ENCODE peak calls at places on chromosomes 5 and 9, in eight cellular contexts. One of them, this sample, is unnamed. For H3K4me1, the result is how much of the 10 kb centered on the place peaks cover.

GRCh38 chr5:157562111-157562581 is 13.4 kb downstream of the ADAM19 start:
- ATAC-seq in upper lobe of left lung: no peak
- ATAC-seq in GM12878: no peak
- ATAC-seq in Panc1: no peak
- ATAC-seq in K562: no peak
- ATAC-seq in HepG2: no peak
- ATAC-seq in GM23338: peak
- ATAC-seq in HCT116: no peak
- ATAC-seq in this sample: peak

GRCh38 chr5:53253421-53253871 is 143.9 kb upstream of the MOCS2 start:
- ATAC-seq in upper lobe of left lung: no peak
- ATAC-seq in GM12878: no peak
- ATAC-seq in Panc1: no peak
- ATAC-seq in K562: no peak
- ATAC-seq in HepG2: no peak
- ATAC-seq in GM23338: no peak
- ATAC-seq in HCT116: no peak
- ATAC-seq in this sample: no peak

GRCh38 chr9:132245465-132245864 is 83.6 kb downstream of the NTNG2 start:
- ATAC-seq in upper lobe of left lung: no peak
- ATAC-seq in GM12878: no peak
- ATAC-seq in Panc1: no peak
- ATAC-seq in K562: no peak
- ATAC-seq in HepG2: no peak
- ATAC-seq in GM23338: no peak
- ATAC-seq in HCT116: no peak
- ATAC-seq in this sample: no peak

GRCh38 chr5:65833780-65834179 is 92.6 kb upstream of the ERBIN start:
- ATAC-seq in upper lobe of left lung: no peak
- ATAC-seq in GM12878: no peak
- ATAC-seq in Panc1: no peak
- ATAC-seq in K562: no peak
- ATAC-seq in HepG2: no peak
- ATAC-seq in GM23338: no peak
- ATAC-seq in HCT116: no peak
- ATAC-seq in this sample: no peak

GRCh38 chr5:154320690-154321089 is 125.1 kb upstream of the SAP30L start:
- ATAC-seq in upper lobe of left lung: peak
- ATAC-seq in GM12878: no peak
- ATAC-seq in Panc1: no peak
- ATAC-seq in K562: no peak
- ATAC-seq in HepG2: no peak
- ATAC-seq in GM23338: no peak
- ATAC-seq in HCT116: no peak
- ATAC-seq in this sample: no peak

GRCh38 chr5:157748740-157749461 is 5.4 kb downstream of the LSM11 start:
- ATAC-seq in upper lobe of left lung: peak
- ATAC-seq in GM12878: no peak
- ATAC-seq in Panc1: no peak
- ATAC-seq in K562: no peak
- ATAC-seq in HepG2: no peak
- ATAC-seq in GM23338: no peak
- ATAC-seq in HCT116: no peak
- ATAC-seq in this sample: peak

GRCh38 chr9:69078581-69078980 is 43.0 kb downstream of the FXN start:
- ATAC-seq in upper lobe of left lung: peak
- ATAC-seq in GM12878: no peak
- ATAC-seq in Panc1: no peak
- ATAC-seq in K562: no peak
- ATAC-seq in HepG2: no peak
- ATAC-seq in GM23338: no peak
- ATAC-seq in HCT116: no peak
- ATAC-seq in this sample: peak

GRCh38 chr9:122315534-122315933 is 50.9 kb downstream of the MRRF start:
- ATAC-seq in upper lobe of left lung: no peak
- ATAC-seq in GM12878: no peak
- ATAC-seq in Panc1: no peak
- ATAC-seq in K562: no peak
- ATAC-seq in HepG2: no peak
- ATAC-seq in GM23338: no peak
- ATAC-seq in HCT116: no peak
- ATAC-seq in this sample: no peak

GRCh38 chr5:16493261-16493660 is 27.7 kb upstream of the ZNF622 start:
- ATAC-seq in upper lobe of left lung: no peak
- ATAC-seq in GM12878: no peak
- ATAC-seq in Panc1: no peak
- ATAC-seq in K562: no peak
- ATAC-seq in HepG2: no peak
- ATAC-seq in GM23338: no peak
- ATAC-seq in HCT116: no peak
- ATAC-seq in this sample: no peak

GRCh38 chr9:109301012-109301411 is 19.8 kb downstream of the EPB41L4B start:
- ATAC-seq in upper lobe of left lung: no peak
- ATAC-seq in GM12878: no peak
- ATAC-seq in Panc1: no peak
- ATAC-seq in K562: no peak
- ATAC-seq in HepG2: no peak
- ATAC-seq in GM23338: no peak
- ATAC-seq in HCT116: no peak
- ATAC-seq in this sample: no peak

GRCh38 chr5:76775921-76776320 is 42.9 kb upstream of the F2RL1 start:
- ATAC-seq in upper lobe of left lung: no peak
- ATAC-seq in GM12878: no peak
- ATAC-seq in Panc1: no peak
- ATAC-seq in K562: no peak
- ATAC-seq in HepG2: no peak
- ATAC-seq in GM23338: no peak
- ATAC-seq in HCT116: no peak
- ATAC-seq in this sample: no peak

GRCh38 chr9:72013188-72013877 is 47.1 kb downstream of the C9orf57 start:
- ATAC-seq in upper lobe of left lung: no peak
- ATAC-seq in GM12878: no peak
- ATAC-seq in Panc1: no peak
- ATAC-seq in K562: no peak
- ATAC-seq in HepG2: peak
- ATAC-seq in GM23338: no peak
- ATAC-seq in HCT116: no peak
- ATAC-seq in this sample: no peak

GRCh38 chr9:121675969-121676822 is 24.8 kb downstream of the DAB2IP start:
- ATAC-seq in upper lobe of left lung: no peak
- ATAC-seq in GM12878: no peak
- ATAC-seq in Panc1: no peak
- ATAC-seq in K562: no peak
- ATAC-seq in HepG2: peak
- ATAC-seq in GM23338: no peak
- ATAC-seq in HCT116: no peak
- ATAC-seq in this sample: no peak

GRCh38 chr9:112750767-112751058 is 153 bp downstream of the SNX30 start:
- ATAC-seq in upper lobe of left lung: peak
- ATAC-seq in GM12878: peak
- ATAC-seq in Panc1: no peak
- ATAC-seq in K562: no peak
- ATAC-seq in HepG2: no peak
- ATAC-seq in GM23338: no peak
- ATAC-seq in HCT116: no peak
- ATAC-seq in this sample: no peak

GRCh38 chr5:2810644-2811043 is 59.2 kb upstream of the IRX2 start:
- ATAC-seq in upper lobe of left lung: no peak
- ATAC-seq in GM12878: no peak
- ATAC-seq in Panc1: no peak
- ATAC-seq in K562: no peak
- ATAC-seq in HepG2: no peak
- ATAC-seq in GM23338: peak
- ATAC-seq in HCT116: no peak
- ATAC-seq in this sample: no peak

GRCh38 chr9:109416135-109416706 is 81.9 kb downstream of the PTPN3 start:
- ATAC-seq in upper lobe of left lung: no peak
- ATAC-seq in GM12878: peak
- ATAC-seq in Panc1: no peak
- ATAC-seq in K562: no peak
- ATAC-seq in HepG2: no peak
- ATAC-seq in GM23338: no peak
- ATAC-seq in HCT116: no peak
- ATAC-seq in this sample: no peak

GRCh38 chr5:65101706-65102105 is 333.0 kb downstream of the CWC27 start:
- ATAC-seq in upper lobe of left lung: no peak
- ATAC-seq in GM12878: no peak
- ATAC-seq in Panc1: no peak
- ATAC-seq in K562: no peak
- ATAC-seq in HepG2: peak
- ATAC-seq in GM23338: no peak
- ATAC-seq in HCT116: no peak
- ATAC-seq in this sample: no peak

GRCh38 chr5:153551537-153552079 is 61.1 kb downstream of the GRIA1 start:
- ATAC-seq in upper lobe of left lung: peak
- ATAC-seq in GM12878: no peak
- ATAC-seq in Panc1: no peak
- ATAC-seq in K562: no peak
- ATAC-seq in HepG2: no peak
- ATAC-seq in GM23338: peak
- ATAC-seq in HCT116: peak
- ATAC-seq in this sample: peak

GRCh38 chr5:67807116-67807888 is 408.3 kb upstream of the PIK3R1 start:
- ATAC-seq in upper lobe of left lung: no peak
- ATAC-seq in GM12878: peak
- ATAC-seq in Panc1: no peak
- ATAC-seq in K562: no peak
- ATAC-seq in HepG2: no peak
- ATAC-seq in GM23338: no peak
- ATAC-seq in HCT116: no peak
- ATAC-seq in this sample: no peak

GRCh38 chr5:32145378-32145777 is 28.7 kb downstream of the GOLPH3 start:
- ATAC-seq in upper lobe of left lung: no peak
- ATAC-seq in GM12878: no peak
- ATAC-seq in Panc1: no peak
- ATAC-seq in K562: peak
- ATAC-seq in HepG2: no peak
- ATAC-seq in GM23338: no peak
- ATAC-seq in HCT116: no peak
- ATAC-seq in this sample: no peak

GRCh38 chr9:136713555-136713949 is 1.2 kb downstream of the DIPK1B start:
- ATAC-seq in upper lobe of left lung: no peak
- ATAC-seq in GM12878: peak
- ATAC-seq in Panc1: no peak
- ATAC-seq in K562: no peak
- ATAC-seq in HepG2: no peak
- ATAC-seq in GM23338: no peak
- ATAC-seq in HCT116: no peak
- ATAC-seq in this sample: no peak

GRCh38 chr9:136712690-136713554 is 550 bp downstream of the DIPK1B start:
- ATAC-seq in upper lobe of left lung: no peak
- ATAC-seq in GM12878: peak
- ATAC-seq in Panc1: peak
- ATAC-seq in K562: no peak
- ATAC-seq in HepG2: peak
- ATAC-seq in GM23338: peak
- ATAC-seq in HCT116: no peak
- ATAC-seq in this sample: no peak

GRCh38 chr9:136711751-136712689 is at the start of gene DIPK1B:
- ATAC-seq in upper lobe of left lung: no peak
- ATAC-seq in GM12878: no peak
- ATAC-seq in Panc1: peak
- ATAC-seq in K562: peak
- ATAC-seq in HepG2: no peak
- ATAC-seq in GM23338: peak
- ATAC-seq in HCT116: peak
- ATAC-seq in this sample: no peak

GRCh38 chr9:136714876-136715239 is 2.5 kb downstream of the DIPK1B start:
- ATAC-seq in upper lobe of left lung: no peak
- ATAC-seq in GM12878: no peak
- ATAC-seq in Panc1: no peak
- ATAC-seq in K562: no peak
- ATAC-seq in HepG2: no peak
- ATAC-seq in GM23338: no peak
- ATAC-seq in HCT116: no peak
- ATAC-seq in this sample: peak

GRCh38 chr9:136714096-136714875 is 1.9 kb downstream of the DIPK1B start:
- ATAC-seq in upper lobe of left lung: peak
- ATAC-seq in GM12878: no peak
- ATAC-seq in Panc1: no peak
- ATAC-seq in K562: no peak
- ATAC-seq in HepG2: no peak
- ATAC-seq in GM23338: no peak
- ATAC-seq in HCT116: no peak
- ATAC-seq in this sample: peak
- TF ChIP-seq POLR2AphosphoS5 in upper lobe of left lung: peak
- TF ChIP-seq POLR2AphosphoS5 in GM12878: no peak
- TF ChIP-seq POLR2AphosphoS5 in Panc1: no peak
- TF ChIP-seq POLR2AphosphoS5 in K562: no peak
- TF ChIP-seq POLR2AphosphoS5 in HepG2: no peak
- TF ChIP-seq POLR2AphosphoS5 in GM23338: no peak
- TF ChIP-seq POLR2AphosphoS5 in HCT116: no peak
- TF ChIP-seq POLR2AphosphoS5 in this sample: peak

GRCh38 chr5:133226186-133226585 is 174.4 kb downstream of the HSPA4 start:
- ATAC-seq in upper lobe of left lung: no peak
- ATAC-seq in GM12878: no peak
- ATAC-seq in Panc1: no peak
- ATAC-seq in K562: no peak
- ATAC-seq in HepG2: no peak
- ATAC-seq in GM23338: no peak
- ATAC-seq in HCT116: peak
- ATAC-seq in this sample: no peak
- H3K4me1 ChIP-seq in upper lobe of left lung: under half
- H3K4me1 ChIP-seq in GM12878: under half
- H3K4me1 ChIP-seq in Panc1: under half
- H3K4me1 ChIP-seq in K562: under half
- H3K4me1 ChIP-seq in HepG2: under half
- H3K4me1 ChIP-seq in GM23338: under half
- H3K4me1 ChIP-seq in HCT116: under half
- H3K4me1 ChIP-seq in this sample: under half

DNA sequence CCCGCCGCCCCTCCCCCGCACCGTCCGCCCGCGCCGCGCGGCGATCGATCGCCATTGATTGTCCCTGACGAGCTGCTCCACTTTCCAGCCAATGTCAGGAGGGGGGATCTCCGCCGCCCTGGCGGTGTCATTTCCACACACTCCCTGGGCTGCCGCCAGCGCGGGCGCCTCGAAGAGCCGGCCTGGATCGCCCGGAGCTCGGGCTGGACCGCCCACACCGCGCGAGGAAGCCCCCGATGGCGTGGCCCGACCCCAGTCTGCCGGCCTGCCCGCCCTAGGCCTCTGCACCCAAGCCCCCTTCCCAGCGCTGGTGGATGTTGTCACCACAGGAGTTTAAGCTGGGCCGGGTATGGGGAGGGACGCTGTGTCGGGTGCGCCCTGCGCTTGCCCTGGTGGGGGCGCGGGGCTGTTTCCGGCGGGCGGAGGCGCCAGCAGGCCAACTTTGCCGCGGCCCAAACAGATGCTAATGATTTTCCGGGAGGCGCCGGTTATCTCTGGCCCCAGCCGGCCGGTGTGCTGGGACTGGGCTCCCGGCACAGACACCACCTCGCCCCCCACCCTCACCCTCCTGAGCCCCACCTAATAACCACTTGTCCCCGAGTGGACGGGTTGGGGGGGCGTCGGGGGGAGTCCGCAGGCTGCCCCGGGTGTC is 10.6 kb upstream of the CXXC5 start:
- ATAC-seq in upper lobe of left lung: peak
- ATAC-seq in GM12878: peak
- ATAC-seq in Panc1: peak
- ATAC-seq in K562: peak
- ATAC-seq in HepG2: peak
- ATAC-seq in GM23338: peak
- ATAC-seq in HCT116: peak
- ATAC-seq in this sample: peak
- TF ChIP-seq POLR2AphosphoS5 in upper lobe of left lung: peak
- TF ChIP-seq POLR2AphosphoS5 in GM12878: no peak
- TF ChIP-seq POLR2AphosphoS5 in Panc1: no peak
- TF ChIP-seq POLR2AphosphoS5 in K562: peak
- TF ChIP-seq POLR2AphosphoS5 in HepG2: no peak
- TF ChIP-seq POLR2AphosphoS5 in GM23338: no peak
- TF ChIP-seq POLR2AphosphoS5 in HCT116: peak
- TF ChIP-seq POLR2AphosphoS5 in this sample: peak

GRCh38 chr5:159097461-159098284 is 2.0 kb downstream of the EBF1 start:
- ATAC-seq in upper lobe of left lung: peak
- ATAC-seq in GM12878: peak
- ATAC-seq in Panc1: no peak
- ATAC-seq in K562: no peak
- ATAC-seq in HepG2: no peak
- ATAC-seq in GM23338: no peak
- ATAC-seq in HCT116: no peak
- ATAC-seq in this sample: no peak
- H3K4me1 ChIP-seq in upper lobe of left lung: under half
- H3K4me1 ChIP-seq in GM12878: under half
- H3K4me1 ChIP-seq in Panc1: under half
- H3K4me1 ChIP-seq in K562: under half
- H3K4me1 ChIP-seq in HepG2: under half
- H3K4me1 ChIP-seq in GM23338: under half
- H3K4me1 ChIP-seq in HCT116: under half
- H3K4me1 ChIP-seq in this sample: half or more